ENCODE peak calls at places on chromosome 2, in five cellular contexts. Q, D, A, E and M are unnamed samples.

GRCh38 chr2:218298314-218298875 is 6.1 kb upstream of the TMBIM1 start:
- DNase-seq in Q (no peak), D (no peak), A (peak), E (no peak), M (no peak)

GRCh38 chr2:190860985-190861721 is 19.5 kb upstream of the GLS start:
- DNase-seq in Q (no peak), D (no peak), A (no peak), E (no peak), M (no peak)

GRCh38 chr2:85504434-85505261 is 34.3 kb upstream of the MAT2A start:
- DNase-seq in Q (peak), D (no peak), A (peak), E (peak), M (no peak)

GRCh38 chr2:30721668-30722647 is 85.3 kb downstream of the CAPN13 start:
- DNase-seq in Q (no peak), D (no peak), A (no peak), E (no peak), M (no peak)

GRCh38 chr2:135512099-135512498 is 18.9 kb downstream of the ZRANB3 start:
- DNase-seq in Q (no peak), D (no peak), A (no peak), E (no peak), M (no peak)

GRCh38 chr2:201358684-201359083 is 1.5 kb upstream of the FLACC1 start:
- DNase-seq in Q (no peak), D (no peak), A (no peak), E (no peak), M (peak)

GRCh38 chr2:241803387-241804325 is 5.3 kb upstream of the NEU4 start:
- DNase-seq in Q (no peak), D (no peak), A (peak), E (peak), M (peak)

GRCh38 chr2:238106698-238107524 is 6.8 kb downstream of the ESPNL start:
- DNase-seq in Q (no peak), D (no peak), A (no peak), E (peak), M (peak)

GRCh38 chr2:166411473-166412230 is 35.9 kb upstream of the SCN9A start:
- DNase-seq in Q (no peak), D (no peak), A (no peak), E (no peak), M (no peak)

GRCh38 chr2:45755585-45756330 is 104.3 kb downstream of the PRKCE start:
- DNase-seq in Q (no peak), D (no peak), A (no peak), E (no peak), M (no peak)